ENCODE peak calls at places on chromosome 15, in ten cellular contexts. F is nephron progenitor cell, T is natural killer cell, G is colonic mucosa, E is astrocyte of the spinal cord, W is GM06990, Z is lower lobe of right lung, B is upper lobe of right lung, N is B cell, P is stomach. D is an unnamed sample.

GRCh38 chr15:62928242-62928995 is 114.1 kb upstream of the TPM1 start:
- DNase-seq in G (no peak), P (no peak), F (no peak), Z (no peak), N (no peak), B (no peak), W (no peak), E (peak), T (no peak), D (no peak)

GRCh38 chr15:32994810-32995424 is 199.6 kb downstream of the FMN1 start:
- DNase-seq in G (no peak), T (no peak), B (no peak), N (no peak), W (no peak), F (no peak), P (no peak), E (peak), Z (no peak), D (peak)

GRCh38 chr15:58962662-58963565 is 24.5 kb upstream of the RNF111 start:
- DNase-seq in Z (no peak), F (no peak), B (no peak), N (no peak), T (no peak), P (no peak), E (no peak), G (no peak), W (no peak), D (no peak)

GRCh38 chr15:73125219-73125618 is 73.0 kb downstream of the NEO1 start:
- DNase-seq in F (no peak), Z (no peak), E (no peak), T (no peak), P (no peak), B (no peak), N (no peak), W (no peak), G (no peak), D (no peak)

GRCh38 chr15:76327191-76328105 is 9.1 kb upstream of the ISL2 start:
- DNase-seq in W (no peak), G (no peak), Z (no peak), E (no peak), P (no peak), F (no peak), B (no peak), T (no peak), N (no peak), D (no peak)

GRCh38 chr15:60442763-60443162 is 36.2 kb downstream of the ICE2 start:
- DNase-seq in E (peak), B (no peak), W (no peak), G (no peak), T (no peak), Z (no peak), P (no peak), N (no peak), F (no peak), D (no peak)

GRCh38 chr15:37078000-37078399 is 22.3 kb downstream of the MEIS2 start:
- DNase-seq in B (no peak), G (no peak), P (no peak), T (no peak), Z (no peak), W (no peak), E (no peak), N (no peak), F (no peak), D (no peak)

GRCh38 chr15:66474140-66474539 is 23.4 kb downstream of the SNAPC5 start:
- DNase-seq in P (no peak), F (no peak), G (no peak), W (no peak), B (no peak), E (no peak), N (no peak), T (no peak), Z (no peak), D (no peak)

GRCh38 chr15:86079491-86080266 is at the start of gene AGBL1:
- DNase-seq in P (no peak), Z (peak), F (peak), E (no peak), G (no peak), T (no peak), W (no peak), B (peak), N (no peak), D (no peak)

GRCh38 chr15:96767703-96768434 is 437.4 kb downstream of the NR2F2 start:
- DNase-seq in F (no peak), N (no peak), W (no peak), E (no peak), T (no peak), Z (no peak), B (no peak), P (no peak), G (no peak), D (no peak)

GRCh38 chr15:70516408-70517193 is 246.8 kb downstream of the UACA start:
- DNase-seq in F (no peak), W (no peak), E (no peak), G (no peak), T (no peak), N (no peak), Z (no peak), B (no peak), P (no peak), D (no peak)

GRCh38 chr15:40470423-40471104 is at the start of gene CHST14:
- DNase-seq in B (peak), T (peak), G (peak), E (peak), Z (peak), F (peak), W (peak), N (peak), P (peak), D (peak)

GRCh38 chr15:66184936-66185790 is 68.4 kb downstream of the MEGF11 start:
- DNase-seq in G (no peak), Z (no peak), N (no peak), B (no peak), P (peak), W (no peak), F (no peak), E (no peak), T (no peak), D (no peak)

GRCh38 chr15:27272446-27272845 is 301.5 kb downstream of the GABRG3 start:
- DNase-seq in B (no peak), T (no peak), Z (no peak), P (no peak), F (no peak), E (no peak), G (no peak), W (no peak), N (no peak), D (no peak)

GRCh38 chr15:55168350-55168974 is 28.3 kb downstream of the RSL24D1 start:
- DNase-seq in W (peak), T (peak), Z (no peak), N (peak), F (peak), P (peak), E (peak), B (peak), G (peak), D (peak)
- TF ChIP-seq CTCF in W (peak), T (peak), Z (peak), N (peak), F (peak), P (no peak), E (peak), B (peak), G (peak), D (peak)

DNA sequence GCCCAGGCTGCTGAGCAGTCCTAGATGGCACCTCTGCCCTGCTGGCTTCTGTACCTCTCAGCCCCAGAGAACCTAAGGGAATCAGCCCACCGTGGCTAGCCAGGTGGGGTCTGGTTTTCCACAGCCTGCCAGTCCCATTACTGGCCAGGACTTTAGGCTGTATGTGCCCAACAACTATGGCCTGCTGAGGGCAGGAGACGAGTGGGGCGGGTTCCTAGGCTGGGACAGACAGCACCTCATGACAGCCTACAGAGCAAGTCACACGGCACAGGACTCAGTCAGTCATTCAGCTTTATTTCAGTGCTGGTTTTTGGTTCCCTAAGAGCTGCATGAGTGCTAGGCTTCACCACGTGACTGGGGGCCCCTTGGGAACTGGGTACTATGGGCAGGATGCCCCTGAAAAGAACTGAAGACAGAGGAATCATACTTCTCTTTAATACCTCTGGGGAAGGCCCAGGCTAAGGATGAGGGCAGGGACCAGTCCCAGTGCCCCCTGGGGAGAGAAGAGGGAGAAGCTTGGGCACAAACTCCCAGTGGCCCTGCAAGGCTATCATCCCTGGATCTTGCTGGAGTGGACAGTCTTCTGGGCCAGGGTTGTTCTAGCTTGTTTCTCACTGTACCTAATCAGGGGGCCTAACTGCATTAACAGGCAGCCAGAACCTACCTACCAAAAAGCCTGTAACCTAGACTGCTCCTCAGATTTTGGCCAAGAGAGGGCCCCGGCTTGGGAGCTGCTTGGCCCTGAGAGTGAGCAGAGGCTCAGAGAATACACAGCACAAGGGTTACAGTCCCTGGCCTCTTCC is 14.8 kb downstream of the CLK3 start:
- DNase-seq in G (no peak), B (no peak), T (no peak), E (no peak), Z (no peak), W (no peak), F (no peak), P (no peak), N (peak), D (no peak)
- TF ChIP-seq CTCF in G (no peak), B (no peak), T (no peak), E (no peak), Z (no peak), W (no peak), F (no peak), P (no peak), N (peak), D (no peak)

DNA sequence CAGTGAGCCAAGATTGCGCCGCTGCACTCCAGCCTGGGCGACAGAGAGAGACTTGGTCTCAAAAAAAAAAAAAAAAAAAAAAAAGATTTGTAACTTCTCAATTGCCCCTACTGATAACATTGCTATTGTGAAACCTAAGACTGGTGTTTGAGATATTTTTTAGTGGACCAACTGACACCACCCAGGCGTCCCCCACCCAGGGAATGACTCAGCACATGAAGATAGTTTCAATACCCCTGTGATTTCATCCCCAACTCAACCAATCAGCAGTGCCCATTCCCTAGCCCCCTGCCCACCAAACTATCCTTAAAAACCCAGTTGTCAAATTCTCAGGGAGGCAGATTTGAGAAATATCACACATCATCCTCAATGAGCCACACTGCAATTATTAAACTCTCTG is 76.9 kb downstream of the TTBK2 start:
- DNase-seq in P (no peak), G (no peak), Z (no peak), N (no peak), W (no peak), T (no peak), E (no peak), F (no peak), B (no peak), D (no peak)
- TF ChIP-seq CTCF in P (no peak), G (no peak), Z (no peak), N (no peak), W (no peak), T (no peak), E (no peak), F (no peak), B (no peak), D (no peak)

DNA sequence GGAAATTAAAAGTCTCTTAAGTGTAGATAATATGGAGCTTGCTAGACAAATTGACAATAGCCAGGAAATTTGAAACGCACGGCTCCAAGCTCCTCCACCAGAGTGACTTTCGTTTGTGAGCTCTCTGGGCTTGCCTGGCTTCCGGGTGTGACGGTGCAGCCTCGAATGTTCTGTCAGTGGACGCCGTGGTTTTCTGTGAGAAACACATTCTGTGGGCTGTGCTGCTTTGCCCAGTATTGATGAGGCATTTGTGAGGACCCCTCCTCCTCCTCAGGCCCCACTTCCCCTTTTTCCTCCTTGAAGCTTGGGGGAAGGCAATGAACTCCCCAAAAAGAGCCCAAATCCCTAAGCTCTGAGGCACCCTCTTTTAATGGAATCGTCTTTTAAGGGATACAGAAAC is 40.7 kb downstream of the POLR2M start:
- DNase-seq in N (no peak), T (peak), W (no peak), G (no peak), F (no peak), P (peak), E (no peak), B (peak), Z (peak), D (no peak)
- TF ChIP-seq CTCF in N (no peak), T (no peak), W (no peak), G (no peak), F (no peak), P (no peak), E (no peak), B (no peak), Z (no peak), D (no peak)

GRCh38 chr15:81165565-81165964 is 31.1 kb upstream of the IL16 start:
- DNase-seq in P (no peak), N (no peak), W (no peak), F (no peak), Z (no peak), T (no peak), G (no peak), E (no peak), B (no peak), D (no peak)

GRCh38 chr15:81166949-81167816 is 29.5 kb upstream of the IL16 start:
- DNase-seq in F (no peak), B (no peak), W (no peak), E (no peak), N (no peak), T (no peak), Z (no peak), P (no peak), G (no peak), D (no peak)

GRCh38 chr15:81161851-81162250 is 27.8 kb downstream of the CFAP161 start:
- DNase-seq in G (no peak), E (peak), W (no peak), T (no peak), N (no peak), Z (no peak), F (no peak), B (no peak), P (no peak), D (no peak)

GRCh38 chr15:81161215-81161673 is 27.2 kb downstream of the CFAP161 start:
- DNase-seq in E (no peak), B (no peak), W (no peak), P (no peak), N (no peak), F (no peak), Z (no peak), T (no peak), G (no peak), D (no peak)

GRCh38 chr15:81163961-81164800 is 30.1 kb downstream of the CFAP161 start:
- DNase-seq in Z (no peak), G (no peak), T (no peak), P (no peak), F (no peak), N (no peak), B (no peak), W (no peak), E (peak), D (no peak)
- TF ChIP-seq CTCF in Z (no peak), G (no peak), T (no peak), P (no peak), F (no peak), N (no peak), B (no peak), W (no peak), E (no peak), D (no peak)

GRCh38 chr15:84846269-84846668 is 29.1 kb downstream of the ALPK3 start:
- DNase-seq in E (no peak), N (no peak), B (no peak), Z (no peak), W (no peak), T (no peak), F (no peak), G (no peak), P (no peak), D (no peak)
- TF ChIP-seq CTCF in E (no peak), N (no peak), B (no peak), Z (no peak), W (no peak), T (no peak), F (no peak), G (no peak), P (no peak), D (no peak)

GRCh38 chr15:65077981-65078352 is 1.4 kb downstream of the KBTBD13 start:
- DNase-seq in B (peak), Z (peak), G (peak), W (peak), T (no peak), N (no peak), P (peak), E (peak), F (peak), D (peak)
- TF ChIP-seq CTCF in B (peak), Z (peak), G (peak), W (peak), T (peak), N (peak), P (no peak), E (peak), F (peak), D (peak)

DNA sequence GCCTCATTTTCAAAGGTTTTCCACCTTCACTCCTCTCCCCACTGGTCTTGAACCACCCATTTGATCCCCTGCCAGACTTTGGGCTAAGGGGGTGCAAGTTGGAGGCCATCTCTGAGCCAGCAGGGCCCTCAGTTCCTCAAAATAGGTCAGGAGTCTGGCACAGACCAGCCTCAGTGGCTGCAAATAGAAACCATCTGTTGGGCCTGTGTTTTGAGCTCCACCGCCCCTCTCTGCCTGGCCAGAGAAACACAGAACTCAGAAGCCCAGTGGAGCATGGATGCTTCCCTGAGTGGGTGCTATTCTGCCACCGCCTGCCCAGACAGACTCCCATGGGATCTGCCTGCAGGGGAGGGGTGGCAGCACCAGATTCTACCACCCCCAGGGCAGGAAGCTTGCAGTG is 56.3 kb downstream of the CORO2B start:
- DNase-seq in B (no peak), T (no peak), E (no peak), N (no peak), W (no peak), P (no peak), G (no peak), Z (no peak), F (no peak), D (no peak)
- TF ChIP-seq CTCF in B (no peak), T (no peak), E (no peak), N (no peak), W (no peak), P (no peak), G (no peak), Z (no peak), F (no peak), D (no peak)

GRCh38 chr15:52787123-52787503 is 3.0 kb downstream of the ONECUT1 start:
- DNase-seq in G (no peak), B (no peak), Z (peak), F (peak), T (no peak), N (no peak), E (no peak), P (no peak), W (no peak), D (no peak)
- TF ChIP-seq CTCF in G (no peak), B (no peak), Z (no peak), F (no peak), T (no peak), N (no peak), E (no peak), P (no peak), W (no peak), D (no peak)

GRCh38 chr15:79593119-79593869 is 161.2 kb downstream of the MINAR1 start:
- DNase-seq in B (no peak), G (no peak), Z (no peak), F (no peak), T (no peak), E (no peak), N (no peak), P (no peak), W (no peak), D (no peak)
- TF ChIP-seq CTCF in B (no peak), G (no peak), Z (no peak), F (peak), T (no peak), E (peak), N (no peak), P (no peak), W (peak), D (no peak)

D was measured in GM20000.